ENCODE peak calls at places on chromosomes 3 and 15, in seven cellular contexts. Y is psoas muscle, J is cardiac muscle cell, U is right atrium auricular region, F is neural progenitor cell, N is heart left ventricle, I is body of pancreas. T is an unnamed sample. For H3K36me3, the result is how much of the 10 kb centered on the place peaks cover.

GRCh38 chr3:134320749-134321148 is 53.5 kb downstream of the AMOTL2 start:
- DNase-seq in U (peak), I (no peak), F (no peak), N (no peak), Y (peak), J (no peak), T (no peak)

GRCh38 chr3:146895026-146895749 is 290.0 kb upstream of the PLSCR5 start:
- DNase-seq in U (no peak), J (no peak), F (no peak), Y (no peak), I (no peak), N (no peak), T (no peak)

GRCh38 chr3:194521514-194522260 is 34.9 kb upstream of the ATP13A3 start:
- DNase-seq in U (no peak), J (no peak), Y (no peak), N (no peak), F (no peak), I (no peak), T (no peak)

GRCh38 chr15:89171136-89172072 is 50.0 kb downstream of the RLBP1 start:
- DNase-seq in N (peak), I (peak), Y (no peak), J (peak), U (no peak), F (peak), T (peak)

GRCh38 chr3:130661116-130661515 is 85.5 kb downstream of the PIK3R4 start:
- DNase-seq in F (no peak), N (no peak), J (no peak), U (no peak), I (no peak), Y (no peak), T (no peak)

GRCh38 chr3:195188530-195188917 is 82.4 kb downstream of the XXYLT1 start:
- DNase-seq in J (no peak), N (no peak), Y (no peak), U (no peak), F (no peak), I (no peak), T (no peak)

GRCh38 chr3:15116032-15116653 is 17.2 kb upstream of the RBSN start:
- DNase-seq in N (no peak), U (no peak), Y (no peak), J (no peak), I (no peak), F (no peak), T (no peak)

GRCh38 chr15:88915354-88915753 is 2.2 kb upstream of the MFGE8 start:
- DNase-seq in U (no peak), I (no peak), F (no peak), N (no peak), Y (no peak), J (no peak), T (no peak)

GRCh38 chr3:179526989-179527391 is 35.7 kb upstream of the ACTL6A start:
- DNase-seq in I (peak), Y (peak), U (peak), J (peak), N (peak), F (peak), T (peak)

GRCh38 chr15:100464256-100464655 is 64.5 kb downstream of the CERS3 start:
- DNase-seq in U (no peak), Y (no peak), J (no peak), I (no peak), N (no peak), F (no peak), T (no peak)

GRCh38 chr15:78171864-78172472 is 22.8 kb downstream of the IDH3A start:
- DNase-seq in I (no peak), N (no peak), U (no peak), F (no peak), J (no peak), Y (no peak), T (no peak)
- H3K36me3 ChIP-seq in I (under half), N (half or more), U (half or more), F (under half), J (under half), Y (half or more), T (under half)

GRCh38 chr3:55524565-55525244 is 37.6 kb upstream of the WNT5A start:
- DNase-seq in U (no peak), Y (no peak), F (no peak), J (no peak), I (no peak), N (no peak), T (no peak)
- TF ChIP-seq CTCF in U (no peak), Y (no peak), F (no peak), J (no peak), I (no peak), N (no peak), T (no peak)

GRCh38 chr3:34890247-34890646 is 749.1 kb upstream of the ARPP21 start:
- DNase-seq in U (no peak), N (no peak), Y (no peak), I (no peak), F (no peak), J (no peak), T (no peak)

GRCh38 chr3:34895841-34896240 is 743.5 kb upstream of the ARPP21 start:
- DNase-seq in F (no peak), I (no peak), Y (no peak), J (no peak), N (no peak), U (no peak), T (no peak)
- H3K4me3 ChIP-seq in F (no peak), I (no peak), Y (no peak), J (no peak), N (no peak), U (no peak), T (no peak)

GRCh38 chr15:84647726-84648125 is 6.4 kb downstream of the WDR73 start:
- DNase-seq in F (no peak), Y (no peak), J (no peak), N (no peak), U (no peak), I (no peak), T (no peak)

GRCh38 chr15:84648539-84648938 is 5.5 kb downstream of the WDR73 start:
- DNase-seq in J (no peak), N (peak), I (no peak), F (no peak), U (no peak), Y (peak), T (peak)

GRCh38 chr15:84653584-84653909 is 536 bp downstream of the WDR73 start:
- DNase-seq in I (no peak), N (no peak), F (no peak), J (no peak), U (no peak), Y (no peak), T (no peak)

GRCh38 chr15:84645997-84646396 is 8.1 kb downstream of the WDR73 start:
- DNase-seq in U (no peak), Y (no peak), F (no peak), I (no peak), J (no peak), N (no peak), T (no peak)

DNA sequence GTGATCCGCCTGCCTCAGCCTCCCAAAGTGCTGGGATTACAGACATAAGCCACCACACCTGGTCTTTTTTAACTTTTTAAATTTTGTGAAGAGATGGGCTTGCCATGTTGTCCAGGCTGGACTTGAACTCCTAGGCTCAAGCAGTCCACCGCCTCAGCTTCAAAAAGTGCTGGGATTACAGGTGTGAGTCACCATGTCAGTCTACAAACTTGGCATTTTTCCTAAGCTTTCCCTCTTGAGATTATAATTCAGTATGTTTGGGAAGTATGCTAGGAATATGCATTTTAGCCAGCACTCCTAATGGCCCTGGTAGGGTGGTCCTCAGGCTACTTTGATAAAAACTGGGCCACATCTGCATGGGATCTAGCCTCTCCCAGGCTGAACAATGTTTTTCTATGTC is 4.4 kb downstream of the WDR73 start:
- DNase-seq in U (no peak), I (no peak), N (no peak), J (no peak), F (no peak), Y (no peak), T (no peak)
- H3K36me3 ChIP-seq in U (half or more), I (under half), N (half or more), J (under half), F (under half), Y (half or more), T (under half)

GRCh38 chr3:150508401-150508800 is 37.9 kb downstream of the SERP1 start:
- DNase-seq in N (no peak), I (no peak), U (no peak), J (no peak), F (no peak), Y (no peak), T (no peak)

GRCh38 chr3:150504473-150504872 is 41.8 kb downstream of the SERP1 start:
- DNase-seq in I (no peak), N (no peak), U (no peak), F (no peak), Y (no peak), J (no peak), T (no peak)

GRCh38 chr3:150497956-150498355 is 48.3 kb downstream of the SERP1 start:
- DNase-seq in F (no peak), J (no peak), Y (no peak), I (no peak), U (no peak), N (no peak), T (no peak)

GRCh38 chr3:150503402-150504099 is 42.7 kb downstream of the SERP1 start:
- DNase-seq in U (no peak), J (no peak), Y (no peak), N (no peak), I (no peak), F (no peak), T (no peak)
- TF ChIP-seq CTCF in U (no peak), J (no peak), Y (no peak), N (no peak), I (no peak), F (no peak), T (no peak)

GRCh38 chr15:80403712-80404056 is 498 bp upstream of the ARNT2 start:
- DNase-seq in J (peak), U (no peak), I (peak), N (no peak), F (peak), Y (peak), T (no peak)
- H3K4me3 ChIP-seq in J (peak), U (peak), I (no peak), N (peak), F (peak), Y (peak), T (peak)

GRCh38 chr3:12578742-12579141 is 21.9 kb downstream of the MKRN2 start:
- DNase-seq in N (no peak), Y (no peak), J (no peak), I (no peak), U (no peak), F (no peak), T (no peak)
- H3K36me3 ChIP-seq in N (half or more), Y (half or more), J (half or more), I (under half), U (half or more), F (under half), T (under half)

T was measured in lung.